ENCODE peak calls at places on chromosomes 4 and X, in four cellular contexts. X is transverse colon, E is body of pancreas, R is IMR-90. W is an unnamed sample.

GRCh38 chrX:68830486-68831404 is 1.9 kb downstream of the EFNB1 start:
- DNase-seq in X (no peak), E (no peak), R (no peak), W (no peak)

GRCh38 chr4:109560687-109561452 is 824 bp downstream of the MCUB start:
- DNase-seq in X (peak; percentile 37), E (peak; percentile 30), R (peak; percentile 81), W (peak; percentile 23)

GRCh38 chr4:8768357-8768999 is 103.2 kb downstream of the HMX1 start:
- DNase-seq in X (no peak), E (no peak), R (no peak), W (no peak)

GRCh38 chr4:1596393-1596792 is 87.7 kb downstream of the FAM53A start:
- DNase-seq in X (no peak), E (no peak), R (no peak), W (no peak)

GRCh38 chr4:38605794-38606586 is 58.0 kb upstream of the KLF3 start:
- DNase-seq in X (peak; percentile 26), E (no peak), R (no peak), W (peak; percentile 69)

GRCh38 chr4:55574252-55574651 is 17.8 kb downstream of the PDCL2 start:
- DNase-seq in X (no peak), E (no peak), R (no peak), W (no peak)

GRCh38 chr4:62324215-62324614 is 1124.1 kb downstream of the ADGRL3 start:
- DNase-seq in X (no peak), E (no peak), R (no peak), W (no peak)

GRCh38 chr4:39235701-39236100 is 53.4 kb downstream of the WDR19 start:
- DNase-seq in X (no peak), E (no peak), R (no peak), W (no peak)

GRCh38 chr4:168474660-168475320 is 5.5 kb downstream of the DDX60L start:
- DNase-seq in X (no peak), E (no peak), R (no peak), W (no peak)

GRCh38 chrX:81354954-81355353 is 153.1 kb downstream of the SH3BGRL start:
- DNase-seq in X (no peak), E (no peak), R (no peak), W (no peak)

GRCh38 chrX:148501121-148502066 is 977 bp downstream of the AFF2 start:
- DNase-seq in X (no peak), E (no peak), R (no peak), W (no peak)

GRCh38 chrX:154373340-154374306 is 811 bp downstream of the FLNA start:
- DNase-seq in X (peak; percentile 73), E (peak; percentile 79), R (peak; percentile 83), W (peak; percentile 79)

GRCh38 chr4:103307479-103308042 is 109.4 kb upstream of the CENPE start:
- DNase-seq in X (no peak), E (no peak), R (no peak), W (peak; percentile 51)

GRCh38 chr4:610411-611261 is 14.7 kb upstream of the PDE6B start:
- DNase-seq in X (peak; percentile 14), E (no peak), R (peak; percentile 49), W (peak; percentile 47)

GRCh38 chr4:155543126-155543765 is 123.4 kb upstream of the GUCY1A1 start:
- DNase-seq in X (no peak), E (no peak), R (peak; percentile 83), W (no peak)

GRCh38 chr4:154044118-154044517 is 255.2 kb upstream of the SFRP2 start:
- DNase-seq in X (no peak), E (peak; percentile 32), R (no peak), W (no peak)

GRCh38 chr4:71411976-71412375 is 73.2 kb downstream of the SLC4A4 start:
- DNase-seq in X (no peak), E (no peak), R (peak; percentile 13), W (no peak)

GRCh38 chrX:7088968-7089615 is 58.4 kb upstream of the STS start:
- DNase-seq in X (no peak), E (no peak), R (no peak), W (no peak)

GRCh38 chrX:115448146-115448545 is 112.8 kb upstream of the PLS3 start:
- DNase-seq in X (no peak), E (no peak), R (no peak), W (no peak)

DNA sequence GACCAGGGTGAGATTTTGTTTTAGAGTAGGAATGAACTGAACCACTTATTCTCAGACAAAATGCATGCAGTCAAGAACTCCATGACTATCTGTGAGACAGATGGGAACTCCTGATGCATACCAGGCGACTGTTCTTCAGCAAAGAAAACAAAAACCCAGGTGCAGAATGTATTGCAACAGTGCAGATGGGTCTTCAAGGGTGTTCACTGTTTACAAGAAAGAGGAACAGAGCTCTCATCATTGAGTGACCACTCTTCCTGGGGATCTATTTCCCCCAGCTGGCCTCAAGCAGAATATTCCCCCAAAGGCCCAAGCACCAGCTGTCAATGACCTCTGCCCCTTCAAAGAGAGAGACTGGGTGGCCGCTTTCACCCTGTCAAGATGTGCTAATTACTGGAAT is 39.7 kb upstream of the BMP3 start:
- DNase-seq in X (no peak), E (no peak), R (no peak), W (no peak)
- H3K27ac ChIP-seq in X (no peak overlapping the region), E (no peak overlapping the region), R (no peak overlapping the region), W (no peak overlapping the region)

GRCh38 chrX:109732780-109733657 is at the start of gene ACSL4:
- DNase-seq in X (peak; percentile 87), E (peak; percentile 88), R (peak; percentile 75), W (peak; percentile 83)
- TF ChIP-seq POLR2A in X (peak; percentile 51), E (peak; percentile 72), R (peak; percentile 69), W (peak; percentile 78)

GRCh38 chr4:20192754-20193521 is 58.8 kb upstream of the SLIT2 start:
- DNase-seq in X (no peak), E (no peak), R (peak; percentile 59), W (no peak)
- H3K27ac ChIP-seq in X (no peak overlapping the region), E (no peak overlapping the region), R (peak overlapping the region; percentile 73), W (no peak overlapping the region)

DNA sequence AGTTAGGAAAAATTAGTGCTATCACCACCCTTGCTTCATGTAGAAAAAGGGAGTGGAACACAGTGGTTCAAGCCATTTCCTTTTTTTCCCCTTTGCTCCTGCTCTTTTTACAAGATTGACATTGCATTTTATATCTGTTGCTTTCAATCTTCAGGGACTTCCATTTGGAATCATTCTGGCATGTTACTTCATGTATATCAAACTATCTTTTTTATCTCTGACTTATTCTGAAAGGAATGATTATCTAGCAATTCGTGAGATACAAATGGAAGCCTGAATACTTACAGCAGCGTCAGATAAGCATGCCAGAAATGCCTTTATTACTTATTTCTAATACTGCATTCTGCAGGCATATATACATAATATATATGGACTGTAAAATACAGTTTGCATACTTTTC is 20.4 kb downstream of the ADGRL3 start:
- DNase-seq in X (no peak), E (no peak), R (no peak), W (no peak)
- TF ChIP-seq POLR2A in X (no peak), E (no peak), R (no peak), W (no peak)

GRCh38 chr4:76485450-76485849 is 50.4 kb downstream of the SHROOM3 start:
- DNase-seq in X (peak; percentile 21), E (peak; percentile 27), R (no peak), W (no peak)
- H3K27ac ChIP-seq in X (no peak overlapping the region), E (peak overlapping the region; percentile 38), R (no peak overlapping the region), W (no peak overlapping the region)

GRCh38 chr4:124712417-124713212 is at the start of gene ANKRD50:
- DNase-seq in X (peak; percentile 86), E (peak; percentile 91), R (peak; percentile 94), W (peak; percentile 94)
- TF ChIP-seq POLR2A in X (peak; percentile 64), E (peak; percentile 79), R (peak; percentile 97), W (no peak)

GRCh38 chr4:3010998-3011397 is 47.6 kb downstream of the GRK4 start:
- DNase-seq in X (no peak), E (peak; percentile 33), R (peak; percentile 78), W (peak; percentile 4)
- H3K27ac ChIP-seq in X (no peak overlapping the region), E (peak overlapping the region; percentile 35), R (no peak overlapping the region), W (no peak overlapping the region)

GRCh38 chrX:44872319-44872816 is 620 bp upstream of the KDM6A start:
- DNase-seq in X (peak; percentile 65), E (peak; percentile 36), R (peak; percentile 4), W (peak; percentile 41)

GRCh38 chrX:44873415-44874270 is 655 bp downstream of the KDM6A start:
- DNase-seq in X (peak; percentile 57), E (peak; percentile 42), R (peak; percentile 44), W (peak; percentile 50)

GRCh38 chrX:44871114-44871645 is 1.8 kb upstream of the KDM6A start:
- DNase-seq in X (peak; percentile 29), E (peak; percentile 15), R (no peak), W (peak; percentile 10)

GRCh38 chrX:44874481-44875184 is 1.6 kb downstream of the KDM6A start:
- DNase-seq in X (peak; percentile 42), E (peak; percentile 9), R (peak; percentile 49), W (no peak)

GRCh38 chrX:44872817-44873414 is at the start of gene KDM6A:
- DNase-seq in X (peak; percentile 100), E (peak; percentile 98), R (peak; percentile 96), W (peak; percentile 97)
- TF ChIP-seq POLR2A in X (peak; percentile 71), E (peak; percentile 81), R (peak; percentile 69), W (peak; percentile 53)

DNA sequence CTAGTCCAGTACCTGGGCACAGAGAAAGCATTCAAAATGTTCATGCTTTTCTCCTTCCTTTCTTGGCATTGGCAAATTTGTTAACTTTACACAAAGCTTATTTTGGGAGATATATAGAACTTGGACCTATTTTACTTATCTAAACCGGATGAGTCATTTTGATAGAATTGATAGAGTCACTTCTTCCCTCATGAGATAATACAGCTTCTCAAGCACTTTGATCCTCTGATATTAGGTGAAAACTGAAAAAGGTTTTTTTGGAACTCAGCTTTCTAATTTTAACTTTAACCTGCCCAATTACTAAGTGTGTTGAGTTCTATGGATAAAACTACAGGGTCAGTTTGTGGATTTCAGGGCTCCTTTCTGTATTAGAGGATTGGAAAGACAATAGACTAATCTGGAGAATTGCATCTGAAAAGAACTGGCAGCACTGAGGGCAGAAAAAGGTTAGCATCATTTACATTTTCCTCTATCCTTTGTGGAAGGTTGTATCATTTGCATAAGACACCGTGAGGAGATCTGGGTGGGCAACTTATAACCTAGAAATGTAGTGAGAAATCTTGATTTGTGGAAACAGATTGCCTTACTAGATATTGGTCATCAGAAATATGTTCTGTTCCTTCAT is 2.4 kb downstream of the WDR44 start:
- DNase-seq in X (no peak), E (no peak), R (no peak), W (no peak)
- H3K27ac ChIP-seq in X (no peak overlapping the region), E (no peak overlapping the region), R (no peak overlapping the region), W (no peak overlapping the region)

GRCh38 chr4:185352202-185352601 is 43.5 kb downstream of the LRP2BP start:
- DNase-seq in X (no peak), E (no peak), R (no peak), W (no peak)

GRCh38 chr4:185346975-185347601 is 48.6 kb downstream of the LRP2BP start:
- DNase-seq in X (no peak), E (no peak), R (peak; percentile 62), W (no peak)

GRCh38 chr4:185352741-185353140 is 43.0 kb downstream of the LRP2BP start:
- DNase-seq in X (no peak), E (no peak), R (no peak), W (no peak)

GRCh38 chr4:185357220-185357619 is 38.5 kb downstream of the LRP2BP start:
- DNase-seq in X (no peak), E (no peak), R (no peak), W (no peak)

GRCh38 chr4:185351691-185352090 is 44.0 kb downstream of the LRP2BP start:
- DNase-seq in X (no peak), E (no peak), R (no peak), W (no peak)
- TF ChIP-seq POLR2A in X (no peak), E (no peak), R (no peak), W (no peak)

W was measured in thyroid gland.